ENCODE peak calls at places on chromosomes 5 and 9, in five cellular contexts. I is GM23248, Z is mammary epithelial cell, L is OCI-LY7, H is PC-3. D is an unnamed sample.

GRCh38 chr5:158958048-158958994 is 141.4 kb downstream of the EBF1 start:
- DNase-seq in H (no peak), I (peak; percentile 77), L (peak; percentile 86), Z (no peak), D (no peak)

GRCh38 chr9:118038713-118039112 is 334.5 kb downstream of the TLR4 start:
- DNase-seq in I (no peak), H (no peak), Z (no peak), L (no peak), D (no peak)

GRCh38 chr5:169298193-169298592 is 2.7 kb downstream of the SLIT3 start:
- DNase-seq in I (peak; percentile 56), L (no peak), H (no peak), Z (peak; percentile 10), D (no peak)

GRCh38 chr9:78871452-78872331 is 574.8 kb downstream of the PSAT1 start:
- DNase-seq in H (peak; percentile 94), L (no peak), I (peak; percentile 90), Z (peak; percentile 88), D (peak; percentile 12)

GRCh38 chr5:10591159-10591558 is 27.3 kb downstream of the ANKRD33B start:
- DNase-seq in I (no peak), L (no peak), Z (no peak), H (no peak), D (no peak)

GRCh38 chr9:133275105-133276000 is at the start of gene ABO:
- DNase-seq in H (no peak), I (peak; percentile 10), L (no peak), Z (no peak), D (peak; percentile 71)

GRCh38 chr5:7745882-7746735 is 104.8 kb downstream of the CFAP90 start:
- DNase-seq in L (peak; percentile 28), H (peak; percentile 84), I (peak; percentile 71), Z (peak; percentile 38), D (peak; percentile 90)

GRCh38 chr5:54745599-54745998 is 228.0 kb downstream of the SNX18 start:
- DNase-seq in I (no peak), H (no peak), Z (no peak), L (no peak), D (no peak)

GRCh38 chr9:137682431-137682991 is 63.7 kb downstream of the EHMT1 start:
- DNase-seq in Z (no peak), H (no peak), L (peak; percentile 83), I (no peak), D (no peak)

GRCh38 chr5:79146352-79146751 is 34.7 kb downstream of the BHMT start:
- DNase-seq in H (peak; percentile 67), L (no peak), Z (peak; percentile 88), I (peak; percentile 52), D (no peak)

GRCh38 chr9:106864533-106865143 is 1.7 kb downstream of the ZNF462 start:
- DNase-seq in I (peak; percentile 56), H (peak; percentile 36), L (no peak), Z (peak; percentile 71), D (peak; percentile 44)

GRCh38 chr5:156431956-156432829 is 105.2 kb downstream of the SGCD start:
- DNase-seq in L (no peak), Z (no peak), I (no peak), H (no peak), D (no peak)

GRCh38 chr5:87851603-87852002 is 417.0 kb downstream of the TMEM161B start:
- DNase-seq in I (no peak), L (no peak), Z (no peak), H (no peak), D (no peak)

GRCh38 chr9:15606667-15607472 is 54.0 kb downstream of the CCDC171 start:
- DNase-seq in L (peak; percentile 70), H (peak; percentile 72), Z (peak; percentile 36), I (peak; percentile 43), D (peak; percentile 50)

GRCh38 chr5:56663523-56663922 is 151.8 kb upstream of the MAP3K1 start:
- DNase-seq in I (no peak), H (no peak), L (no peak), Z (no peak), D (no peak)

GRCh38 chr5:69493235-69493925 is 790 bp downstream of the OCLN start:
- DNase-seq in Z (peak; percentile 65), H (peak; percentile 41), L (no peak), I (peak; percentile 63), D (peak; percentile 72)

GRCh38 chr5:107567901-107568671 is 102.7 kb downstream of the EFNA5 start:
- DNase-seq in L (peak; percentile 80), Z (peak; percentile 79), I (no peak), H (no peak), D (no peak)

GRCh38 chr5:146607663-146608315 is 91.8 kb upstream of the GPR151 start:
- DNase-seq in I (no peak), H (peak; percentile 22), L (no peak), Z (no peak), D (peak; percentile 18)

GRCh38 chr5:37723147-37723961 is 116.5 kb downstream of the GDNF start:
- DNase-seq in H (peak; percentile 42), Z (no peak), I (peak; percentile 59), L (no peak), D (no peak)

GRCh38 chr9:130631331-130632080 is 32.9 kb upstream of the PRDM12 start:
- DNase-seq in Z (no peak), I (no peak), L (no peak), H (no peak), D (no peak)

DNA sequence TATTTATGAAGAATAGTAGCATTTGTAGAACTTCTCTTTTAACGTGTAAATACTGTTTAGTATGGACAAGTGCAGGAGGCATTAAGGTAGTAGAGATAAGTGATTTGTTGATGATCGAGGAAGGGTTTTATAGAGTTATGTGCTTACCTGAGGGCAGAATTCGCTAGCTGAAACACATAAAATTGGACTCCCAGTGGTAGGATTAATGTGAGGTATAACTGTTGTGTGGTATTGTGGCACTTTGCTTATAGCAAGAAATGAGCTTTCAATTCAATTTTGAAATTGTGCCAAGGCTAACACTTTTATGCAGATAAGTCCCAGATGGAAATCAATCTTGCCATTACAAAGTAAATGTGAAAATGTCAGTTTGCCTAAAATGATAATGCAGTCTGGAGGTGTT is 1.2 kb downstream of the AP3S1 start:
- DNase-seq in L (peak; percentile 18), Z (no peak), H (no peak), I (peak; percentile 37), D (no peak)
- H2AFZ ChIP-seq in L (no peak overlapping the region), Z (no peak overlapping the region), H (peak overlapping the region; percentile 89), I (peak overlapping the region; percentile 80), D (peak overlapping the region; percentile 64)

GRCh38 chr5:132849347-132849746 is 16.9 kb downstream of the GDF9 start:
- DNase-seq in H (no peak), Z (no peak), L (no peak), I (no peak), D (peak; percentile 29)

GRCh38 chr5:132853323-132853722 is 12.9 kb downstream of the GDF9 start:
- DNase-seq in L (no peak), I (no peak), H (no peak), Z (no peak), D (no peak)

GRCh38 chr5:132854301-132854700 is 12.0 kb downstream of the GDF9 start:
- DNase-seq in H (no peak), I (peak; percentile 28), L (no peak), Z (no peak), D (no peak)

GRCh38 chr5:132853790-132854189 is 12.5 kb downstream of the GDF9 start:
- DNase-seq in L (no peak), H (no peak), Z (no peak), I (no peak), D (no peak)

DNA sequence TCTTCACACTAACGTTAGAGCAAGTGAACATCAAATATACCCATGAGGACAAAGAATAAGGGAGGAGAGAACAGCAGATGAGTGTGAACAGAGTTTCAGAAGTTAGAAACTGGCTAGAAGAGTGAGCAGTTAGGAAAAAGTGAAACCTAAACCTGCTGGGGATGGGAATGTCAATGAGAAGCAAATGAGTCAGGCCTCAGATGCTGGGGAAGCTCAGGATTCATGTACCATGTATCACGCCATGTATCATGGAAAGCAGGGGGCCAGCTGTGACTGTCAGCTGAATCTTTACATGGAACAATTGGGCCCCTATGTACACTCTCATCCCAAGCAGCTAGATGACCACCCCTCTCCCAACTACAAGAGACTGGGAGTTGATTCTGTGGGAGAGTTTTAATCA is 16.2 kb downstream of the GDF9 start:
- DNase-seq in I (peak; percentile 82), L (no peak), Z (no peak), H (no peak), D (no peak)
- H2AFZ ChIP-seq in I (peak overlapping the region; percentile 49), L (no peak overlapping the region), Z (no peak overlapping the region), H (no peak overlapping the region), D (no peak overlapping the region)

DNA sequence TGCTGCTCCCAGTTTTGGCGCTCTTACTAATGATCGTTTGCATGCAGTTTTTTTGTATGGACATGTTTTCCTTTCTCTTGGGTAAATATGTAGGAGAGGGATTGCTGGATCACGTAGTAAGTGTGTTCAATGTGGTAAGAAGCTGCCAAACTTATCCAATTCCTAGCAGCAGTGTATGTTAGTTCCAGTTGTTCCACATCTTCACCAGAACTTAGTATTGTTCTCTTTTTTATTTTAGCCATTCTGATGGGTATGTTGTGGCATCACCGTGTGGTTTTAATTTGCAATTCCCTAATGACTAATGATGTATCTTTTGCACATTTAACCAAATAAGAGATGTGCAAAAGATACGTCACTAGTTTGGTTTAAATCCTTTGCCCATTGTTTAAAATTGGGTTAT is 65.9 kb downstream of the IPPK start:
- DNase-seq in Z (no peak), L (no peak), H (no peak), I (no peak), D (no peak)
- H2AFZ ChIP-seq in Z (no peak overlapping the region), L (no peak overlapping the region), H (no peak overlapping the region), I (no peak overlapping the region), D (no peak overlapping the region)

DNA sequence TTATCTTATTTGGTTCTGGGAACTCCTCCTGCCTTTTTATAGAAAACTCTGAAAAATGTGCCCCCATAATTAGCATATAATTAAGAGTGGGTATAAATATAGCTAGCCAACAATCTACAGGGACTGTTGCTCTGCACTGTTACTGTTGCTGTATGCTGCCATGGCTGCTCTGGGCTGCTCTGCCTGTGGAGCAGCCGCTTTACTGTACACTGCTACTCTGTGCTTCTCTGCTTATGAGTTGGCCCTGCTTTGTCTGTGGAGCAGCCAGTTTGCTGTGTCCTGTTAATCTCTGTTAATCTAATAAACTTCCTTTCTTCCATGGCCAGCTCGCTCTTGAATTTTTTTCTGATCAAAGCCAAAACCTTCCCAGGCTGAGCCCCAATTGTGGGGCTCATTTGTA is 2244.0 kb upstream of the ACO1 start:
- DNase-seq in L (no peak), Z (no peak), I (no peak), H (no peak), D (no peak)
- H2AFZ ChIP-seq in L (no peak overlapping the region), Z (no peak overlapping the region), I (no peak overlapping the region), H (no peak overlapping the region), D (no peak overlapping the region)

GRCh38 chr9:88809836-88810235 is 181.4 kb upstream of the S1PR3 start:
- DNase-seq in H (no peak), Z (no peak), L (no peak), I (no peak), D (no peak)

GRCh38 chr9:88808761-88809370 is 182.4 kb upstream of the S1PR3 start:
- DNase-seq in I (no peak), H (no peak), Z (no peak), L (no peak), D (no peak)

GRCh38 chr9:88808019-88808656 is 183.1 kb upstream of the S1PR3 start:
- DNase-seq in H (no peak), L (no peak), I (peak; percentile 33), Z (no peak), D (peak; percentile 13)

GRCh38 chr9:88810826-88811225 is 180.4 kb upstream of the S1PR3 start:
- DNase-seq in I (no peak), H (no peak), Z (no peak), L (no peak), D (no peak)

DNA sequence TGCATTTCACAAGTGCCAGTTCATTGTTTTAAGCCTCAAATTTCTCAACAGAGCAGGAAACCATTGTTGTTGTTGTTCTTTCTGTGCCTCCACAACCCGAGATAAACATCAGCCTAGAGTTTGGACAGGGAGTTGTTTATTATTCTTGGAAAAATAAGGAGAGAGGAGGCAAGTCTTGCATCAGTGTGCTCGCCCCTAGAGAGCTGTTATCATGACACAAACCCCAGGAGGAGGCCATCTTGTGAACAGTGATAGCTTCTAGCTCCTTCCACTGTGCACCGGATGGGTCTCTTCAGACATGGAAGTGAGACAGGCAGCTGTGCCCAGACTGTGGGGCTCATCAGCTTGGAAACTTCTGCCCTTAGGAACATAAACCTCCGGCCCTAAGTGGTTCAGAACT is 181.9 kb upstream of the S1PR3 start:
- DNase-seq in Z (no peak), I (no peak), L (no peak), H (no peak), D (no peak)
- H2AFZ ChIP-seq in Z (no peak overlapping the region), I (no peak overlapping the region), L (no peak overlapping the region), H (no peak overlapping the region), D (no peak overlapping the region)